ENCODE peak calls at places on chromosomes 5 and 9, in five cellular contexts. One of them, this sample, is unnamed.

GRCh38 chr5:128052764-128053163 is 30.8 kb upstream of the SLC12A2 start:
- DNase-seq in fibroblast of mammary gland: no peak
- DNase-seq in heart left ventricle: no peak
- DNase-seq in cardiac fibroblast: no peak
- DNase-seq in CD8-positive, alpha-beta memory T cell: no peak
- DNase-seq in this sample: no peak

GRCh38 chr9:27184556-27185351 is 75.7 kb downstream of the TEK start:
- DNase-seq in cardiac fibroblast: peak
- DNase-seq in heart left ventricle: no peak
- DNase-seq in CD8-positive, alpha-beta memory T cell: no peak
- DNase-seq in fibroblast of mammary gland: peak
- DNase-seq in this sample: peak

GRCh38 chr9:2622361-2623045 is 916 bp downstream of the VLDLR start:
- DNase-seq in cardiac fibroblast: peak
- DNase-seq in CD8-positive, alpha-beta memory T cell: no peak
- DNase-seq in heart left ventricle: peak
- DNase-seq in fibroblast of mammary gland: no peak
- DNase-seq in this sample: no peak

GRCh38 chr5:78795757-78796156 is 147.2 kb upstream of the LHFPL2 start:
- DNase-seq in fibroblast of mammary gland: peak
- DNase-seq in cardiac fibroblast: no peak
- DNase-seq in CD8-positive, alpha-beta memory T cell: no peak
- DNase-seq in heart left ventricle: no peak
- DNase-seq in this sample: no peak

GRCh38 chr5:129591508-129592160 is 131.5 kb downstream of the ADAMTS19 start:
- DNase-seq in heart left ventricle: no peak
- DNase-seq in cardiac fibroblast: peak
- DNase-seq in CD8-positive, alpha-beta memory T cell: no peak
- DNase-seq in fibroblast of mammary gland: peak
- DNase-seq in this sample: peak

GRCh38 chr9:128707446-128707845 is 5.1 kb downstream of the PKN3 start:
- DNase-seq in cardiac fibroblast: no peak
- DNase-seq in heart left ventricle: no peak
- DNase-seq in fibroblast of mammary gland: no peak
- DNase-seq in CD8-positive, alpha-beta memory T cell: no peak
- DNase-seq in this sample: no peak

GRCh38 chr5:13511442-13511841 is 433.0 kb downstream of the DNAH5 start:
- DNase-seq in fibroblast of mammary gland: no peak
- DNase-seq in cardiac fibroblast: no peak
- DNase-seq in heart left ventricle: no peak
- DNase-seq in CD8-positive, alpha-beta memory T cell: no peak
- DNase-seq in this sample: no peak

GRCh38 chr5:105230516-105230915 is 1667.9 kb upstream of the NUDT12 start:
- DNase-seq in fibroblast of mammary gland: no peak
- DNase-seq in heart left ventricle: no peak
- DNase-seq in cardiac fibroblast: no peak
- DNase-seq in CD8-positive, alpha-beta memory T cell: no peak
- DNase-seq in this sample: no peak

GRCh38 chr5:119112151-119112550 is 41.3 kb downstream of the DMXL1 start:
- DNase-seq in cardiac fibroblast: no peak
- DNase-seq in CD8-positive, alpha-beta memory T cell: no peak
- DNase-seq in heart left ventricle: no peak
- DNase-seq in fibroblast of mammary gland: no peak
- DNase-seq in this sample: no peak

GRCh38 chr9:113772121-113772885 is 103.8 kb upstream of the ZNF618 start:
- DNase-seq in heart left ventricle: no peak
- DNase-seq in CD8-positive, alpha-beta memory T cell: no peak
- DNase-seq in cardiac fibroblast: peak
- DNase-seq in fibroblast of mammary gland: peak
- DNase-seq in this sample: peak

GRCh38 chr9:135156525-135157510 is 69.3 kb downstream of the OLFM1 start:
- DNase-seq in CD8-positive, alpha-beta memory T cell: no peak
- DNase-seq in cardiac fibroblast: peak
- DNase-seq in heart left ventricle: no peak
- DNase-seq in fibroblast of mammary gland: peak
- DNase-seq in this sample: no peak

GRCh38 chr5:18236386-18236785 is 602.1 kb downstream of the TAF11L14 start:
- DNase-seq in fibroblast of mammary gland: no peak
- DNase-seq in cardiac fibroblast: no peak
- DNase-seq in heart left ventricle: no peak
- DNase-seq in CD8-positive, alpha-beta memory T cell: no peak
- DNase-seq in this sample: no peak

GRCh38 chr9:107723015-107723414 is 233.4 kb upstream of the KLF4 start:
- DNase-seq in fibroblast of mammary gland: no peak
- DNase-seq in heart left ventricle: no peak
- DNase-seq in CD8-positive, alpha-beta memory T cell: no peak
- DNase-seq in cardiac fibroblast: no peak
- DNase-seq in this sample: no peak

GRCh38 chr5:77921369-77921768 is 145.2 kb upstream of the TBCA start:
- DNase-seq in heart left ventricle: no peak
- DNase-seq in cardiac fibroblast: no peak
- DNase-seq in fibroblast of mammary gland: no peak
- DNase-seq in CD8-positive, alpha-beta memory T cell: no peak
- DNase-seq in this sample: no peak

GRCh38 chr5:142527234-142527633 is 158.7 kb downstream of the FGF1 start:
- DNase-seq in CD8-positive, alpha-beta memory T cell: no peak
- DNase-seq in cardiac fibroblast: no peak
- DNase-seq in heart left ventricle: no peak
- DNase-seq in fibroblast of mammary gland: no peak
- DNase-seq in this sample: no peak

GRCh38 chr5:33834334-33834733 is 57.5 kb downstream of the ADAMTS12 start:
- DNase-seq in cardiac fibroblast: peak
- DNase-seq in heart left ventricle: no peak
- DNase-seq in fibroblast of mammary gland: no peak
- DNase-seq in CD8-positive, alpha-beta memory T cell: no peak
- DNase-seq in this sample: no peak

GRCh38 chr9:98190757-98191105 is 1.7 kb downstream of the CORO2A start:
- DNase-seq in CD8-positive, alpha-beta memory T cell: no peak
- DNase-seq in cardiac fibroblast: no peak
- DNase-seq in heart left ventricle: no peak
- DNase-seq in fibroblast of mammary gland: no peak
- DNase-seq in this sample: no peak

GRCh38 chr9:73684601-73685000 is 532.9 kb downstream of the ANXA1 start:
- DNase-seq in heart left ventricle: no peak
- DNase-seq in cardiac fibroblast: peak
- DNase-seq in CD8-positive, alpha-beta memory T cell: no peak
- DNase-seq in fibroblast of mammary gland: peak
- DNase-seq in this sample: peak

GRCh38 chr9:129803679-129804065 is 688 bp downstream of the TOR1B start:
- DNase-seq in fibroblast of mammary gland: no peak
- DNase-seq in heart left ventricle: peak
- DNase-seq in cardiac fibroblast: peak
- DNase-seq in CD8-positive, alpha-beta memory T cell: no peak
- DNase-seq in this sample: no peak

GRCh38 chr5:162282191-162282590 is 214.6 kb downstream of the GABRG2 start:
- DNase-seq in heart left ventricle: no peak
- DNase-seq in CD8-positive, alpha-beta memory T cell: no peak
- DNase-seq in fibroblast of mammary gland: no peak
- DNase-seq in cardiac fibroblast: no peak
- DNase-seq in this sample: no peak

GRCh38 chr9:93586290-93587057 is 10.1 kb downstream of the PHF2 start:
- DNase-seq in CD8-positive, alpha-beta memory T cell: no peak
- DNase-seq in fibroblast of mammary gland: no peak
- DNase-seq in heart left ventricle: no peak
- DNase-seq in cardiac fibroblast: no peak
- DNase-seq in this sample: no peak

GRCh38 chr5:111337688-111338087 is 113.5 kb downstream of the CAMK4 start:
- DNase-seq in CD8-positive, alpha-beta memory T cell: no peak
- DNase-seq in heart left ventricle: no peak
- DNase-seq in cardiac fibroblast: no peak
- DNase-seq in fibroblast of mammary gland: no peak
- DNase-seq in this sample: no peak

GRCh38 chr9:95077766-95078382 is 239.6 kb downstream of the FANCC start:
- DNase-seq in CD8-positive, alpha-beta memory T cell: no peak
- DNase-seq in fibroblast of mammary gland: no peak
- DNase-seq in heart left ventricle: no peak
- DNase-seq in cardiac fibroblast: no peak
- DNase-seq in this sample: no peak

GRCh38 chr5:107985144-107985543 is 314.4 kb upstream of the EFNA5 start:
- DNase-seq in fibroblast of mammary gland: peak
- DNase-seq in CD8-positive, alpha-beta memory T cell: no peak
- DNase-seq in cardiac fibroblast: peak
- DNase-seq in heart left ventricle: no peak
- DNase-seq in this sample: no peak

GRCh38 chr5:118243613-118244012 is 744.7 kb downstream of the DTWD2 start:
- DNase-seq in heart left ventricle: no peak
- DNase-seq in cardiac fibroblast: no peak
- DNase-seq in CD8-positive, alpha-beta memory T cell: no peak
- DNase-seq in fibroblast of mammary gland: no peak
- DNase-seq in this sample: no peak

GRCh38 chr5:156326718-156327259 is at the start of gene SGCD:
- DNase-seq in fibroblast of mammary gland: peak
- DNase-seq in CD8-positive, alpha-beta memory T cell: no peak
- DNase-seq in heart left ventricle: peak
- DNase-seq in cardiac fibroblast: peak
- DNase-seq in this sample: peak

GRCh38 chr9:126149661-126150060 is 177.0 kb upstream of the MVB12B start:
- DNase-seq in fibroblast of mammary gland: no peak
- DNase-seq in cardiac fibroblast: no peak
- DNase-seq in CD8-positive, alpha-beta memory T cell: no peak
- DNase-seq in heart left ventricle: no peak
- DNase-seq in this sample: no peak

GRCh38 chr5:50606179-50606578 is 60.3 kb upstream of the PARP8 start:
- DNase-seq in CD8-positive, alpha-beta memory T cell: no peak
- DNase-seq in heart left ventricle: no peak
- DNase-seq in fibroblast of mammary gland: no peak
- DNase-seq in cardiac fibroblast: no peak
- DNase-seq in this sample: no peak

GRCh38 chr5:104843822-104844221 is 1281.2 kb upstream of the NUDT12 start:
- DNase-seq in cardiac fibroblast: no peak
- DNase-seq in heart left ventricle: no peak
- DNase-seq in CD8-positive, alpha-beta memory T cell: no peak
- DNase-seq in fibroblast of mammary gland: no peak
- DNase-seq in this sample: no peak

GRCh38 chr5:117888688-117889087 is 1099.7 kb downstream of the DTWD2 start:
- DNase-seq in fibroblast of mammary gland: no peak
- DNase-seq in CD8-positive, alpha-beta memory T cell: no peak
- DNase-seq in cardiac fibroblast: peak
- DNase-seq in heart left ventricle: no peak
- DNase-seq in this sample: no peak

GRCh38 chr5:123083298-123083697 is 5.7 kb upstream of the PRDM6 start:
- DNase-seq in heart left ventricle: no peak
- DNase-seq in fibroblast of mammary gland: peak
- DNase-seq in CD8-positive, alpha-beta memory T cell: no peak
- DNase-seq in cardiac fibroblast: no peak
- DNase-seq in this sample: no peak
- H3K4me3 ChIP-seq in heart left ventricle: no peak
- H3K4me3 ChIP-seq in fibroblast of mammary gland: no peak
- H3K4me3 ChIP-seq in CD8-positive, alpha-beta memory T cell: no peak
- H3K4me3 ChIP-seq in cardiac fibroblast: no peak
- H3K4me3 ChIP-seq in this sample: no peak

DNA sequence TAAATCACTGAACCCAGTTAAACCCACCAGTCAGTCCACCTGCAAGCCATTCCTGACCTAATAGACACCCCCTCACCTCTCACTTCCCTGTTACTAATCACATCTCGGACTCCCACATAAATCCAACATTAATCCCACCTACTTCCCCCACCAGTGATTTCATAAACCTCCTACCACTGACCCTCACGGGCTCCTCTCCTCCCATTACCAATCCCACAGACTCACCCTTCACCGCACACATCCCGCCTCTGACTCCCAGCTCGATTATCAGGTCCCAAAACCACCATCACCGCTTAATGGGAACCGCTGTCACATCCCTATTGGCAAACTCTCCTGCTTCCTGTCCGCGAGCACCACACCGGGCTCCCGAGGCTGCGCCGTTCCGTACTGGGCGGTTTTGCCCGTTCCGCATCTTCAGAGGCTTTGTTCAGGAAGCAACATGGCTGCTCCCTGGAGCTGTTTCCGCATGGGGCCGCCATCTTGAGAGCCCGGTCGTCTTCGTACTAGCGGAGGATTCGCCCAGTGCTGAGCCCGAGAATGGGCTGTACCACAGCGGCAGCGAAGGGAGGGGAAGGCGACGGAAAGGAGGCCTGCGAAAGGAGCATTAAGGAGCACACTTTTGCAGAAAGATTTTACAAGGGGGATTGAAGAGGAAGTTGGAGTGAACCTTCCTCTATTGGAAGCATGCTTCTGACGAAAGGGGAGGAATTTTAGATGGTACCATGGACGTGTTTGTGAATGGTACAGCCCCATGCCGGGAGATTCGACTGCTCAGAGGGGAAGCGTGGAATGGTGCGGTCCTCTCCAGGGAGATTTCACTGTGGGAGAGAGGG is at the start of gene ZNF300:
- DNase-seq in cardiac fibroblast: peak
- DNase-seq in fibroblast of mammary gland: peak
- DNase-seq in heart left ventricle: peak
- DNase-seq in CD8-positive, alpha-beta memory T cell: no peak
- DNase-seq in this sample: peak
- H3K4me3 ChIP-seq in cardiac fibroblast: peak
- H3K4me3 ChIP-seq in fibroblast of mammary gland: peak
- H3K4me3 ChIP-seq in heart left ventricle: peak
- H3K4me3 ChIP-seq in CD8-positive, alpha-beta memory T cell: peak
- H3K4me3 ChIP-seq in this sample: peak

DNA sequence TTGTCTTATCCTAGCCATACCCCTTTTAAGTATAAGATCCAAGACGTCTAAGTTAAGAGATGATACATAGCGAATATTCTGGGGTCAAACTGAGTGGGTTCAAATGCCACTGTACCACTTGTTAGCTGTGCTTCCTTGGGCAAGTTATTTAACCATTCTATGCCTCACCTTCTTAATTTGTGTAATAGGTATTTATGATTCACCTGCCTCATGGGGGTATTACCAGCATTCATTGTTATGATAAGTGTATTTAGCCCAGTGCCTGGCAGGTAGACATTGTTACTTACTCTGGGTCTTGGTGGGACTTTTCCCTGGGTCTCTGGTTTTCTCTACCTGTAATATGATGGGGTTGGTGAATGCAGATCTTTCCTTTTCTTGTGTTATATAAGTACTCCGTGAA is 3.8 kb downstream of the LARP1 start:
- DNase-seq in cardiac fibroblast: no peak
- DNase-seq in fibroblast of mammary gland: no peak
- DNase-seq in heart left ventricle: no peak
- DNase-seq in CD8-positive, alpha-beta memory T cell: no peak
- DNase-seq in this sample: no peak
- H3K4me3 ChIP-seq in cardiac fibroblast: no peak
- H3K4me3 ChIP-seq in fibroblast of mammary gland: no peak
- H3K4me3 ChIP-seq in heart left ventricle: no peak
- H3K4me3 ChIP-seq in CD8-positive, alpha-beta memory T cell: peak
- H3K4me3 ChIP-seq in this sample: no peak

GRCh38 chr5:131514316-131515275 is 120.4 kb downstream of the RAPGEF6 start:
- DNase-seq in fibroblast of mammary gland: peak
- DNase-seq in cardiac fibroblast: peak
- DNase-seq in heart left ventricle: no peak
- DNase-seq in CD8-positive, alpha-beta memory T cell: no peak
- DNase-seq in this sample: no peak
- H3K4me3 ChIP-seq in fibroblast of mammary gland: no peak
- H3K4me3 ChIP-seq in cardiac fibroblast: no peak
- H3K4me3 ChIP-seq in heart left ventricle: no peak
- H3K4me3 ChIP-seq in CD8-positive, alpha-beta memory T cell: peak
- H3K4me3 ChIP-seq in this sample: no peak